ENCODE peak calls at places on chromosomes 5 and 9, in seven cellular contexts. One of them, this sample, is unnamed.

GRCh38 chr5:168693883-168694282 is 114.7 kb upstream of the PANK3 start:
- DNase-seq in esophagus muscularis mucosa: no peak
- DNase-seq in CD8-positive, alpha-beta memory T cell: no peak
- DNase-seq in HCT116: no peak
- DNase-seq in H1: no peak
- DNase-seq in transverse colon: no peak
- DNase-seq in iPS DF 6.9: no peak
- DNase-seq in this sample: no peak

GRCh38 chr5:157900644-157901043 is 41.7 kb upstream of the CLINT1 start:
- DNase-seq in esophagus muscularis mucosa: no peak
- DNase-seq in CD8-positive, alpha-beta memory T cell: no peak
- DNase-seq in HCT116: no peak
- DNase-seq in H1: no peak
- DNase-seq in transverse colon: no peak
- DNase-seq in iPS DF 6.9: no peak
- DNase-seq in this sample: no peak

GRCh38 chr5:109516385-109516784 is 106.6 kb upstream of the PJA2 start:
- DNase-seq in esophagus muscularis mucosa: no peak
- DNase-seq in CD8-positive, alpha-beta memory T cell: no peak
- DNase-seq in HCT116: no peak
- DNase-seq in H1: no peak
- DNase-seq in transverse colon: no peak
- DNase-seq in iPS DF 6.9: no peak
- DNase-seq in this sample: no peak

GRCh38 chr5:82635561-82636288 is 357.6 kb upstream of the RPS23 start:
- DNase-seq in esophagus muscularis mucosa: no peak
- DNase-seq in CD8-positive, alpha-beta memory T cell: no peak
- DNase-seq in HCT116: peak; percentile 13
- DNase-seq in H1: no peak
- DNase-seq in transverse colon: peak; percentile 15
- DNase-seq in iPS DF 6.9: no peak
- DNase-seq in this sample: no peak

GRCh38 chr9:133509179-133510083 is 15.3 kb downstream of the MYMK start:
- DNase-seq in esophagus muscularis mucosa: no peak
- DNase-seq in CD8-positive, alpha-beta memory T cell: peak; percentile 56
- DNase-seq in HCT116: no peak
- DNase-seq in H1: no peak
- DNase-seq in transverse colon: peak; percentile 70
- DNase-seq in iPS DF 6.9: no peak
- DNase-seq in this sample: no peak

GRCh38 chr9:2493106-2493505 is 128.5 kb upstream of the VLDLR start:
- DNase-seq in esophagus muscularis mucosa: no peak
- DNase-seq in CD8-positive, alpha-beta memory T cell: no peak
- DNase-seq in HCT116: no peak
- DNase-seq in H1: no peak
- DNase-seq in transverse colon: no peak
- DNase-seq in iPS DF 6.9: no peak
- DNase-seq in this sample: no peak

GRCh38 chr9:11366585-11367129 is 753.9 kb upstream of the PTPRD start:
- DNase-seq in esophagus muscularis mucosa: no peak
- DNase-seq in CD8-positive, alpha-beta memory T cell: no peak
- DNase-seq in HCT116: no peak
- DNase-seq in H1: no peak
- DNase-seq in transverse colon: no peak
- DNase-seq in iPS DF 6.9: no peak
- DNase-seq in this sample: no peak

GRCh38 chr5:52948418-52949076 is 40.6 kb upstream of the ITGA2 start:
- DNase-seq in esophagus muscularis mucosa: no peak
- DNase-seq in CD8-positive, alpha-beta memory T cell: peak; percentile 60
- DNase-seq in HCT116: peak; percentile 71
- DNase-seq in H1: no peak
- DNase-seq in transverse colon: peak; percentile 69
- DNase-seq in iPS DF 6.9: peak; percentile 9
- DNase-seq in this sample: peak; percentile 42

GRCh38 chr5:144390133-144390532 is 219.5 kb downstream of the KCTD16 start:
- DNase-seq in esophagus muscularis mucosa: no peak
- DNase-seq in CD8-positive, alpha-beta memory T cell: no peak
- DNase-seq in HCT116: no peak
- DNase-seq in H1: peak; percentile 2
- DNase-seq in transverse colon: peak; percentile 13
- DNase-seq in iPS DF 6.9: no peak
- DNase-seq in this sample: no peak

GRCh38 chr9:91395553-91396470 is 27.8 kb downstream of the NFIL3 start:
- DNase-seq in esophagus muscularis mucosa: no peak
- DNase-seq in CD8-positive, alpha-beta memory T cell: no peak
- DNase-seq in HCT116: no peak
- DNase-seq in H1: no peak
- DNase-seq in transverse colon: no peak
- DNase-seq in iPS DF 6.9: no peak
- DNase-seq in this sample: no peak

GRCh38 chr5:160165137-160166068 is 46.2 kb upstream of the PWWP2A start:
- DNase-seq in esophagus muscularis mucosa: no peak
- DNase-seq in CD8-positive, alpha-beta memory T cell: no peak
- DNase-seq in HCT116: peak; percentile 95
- DNase-seq in H1: no peak
- DNase-seq in transverse colon: peak; percentile 77
- DNase-seq in iPS DF 6.9: peak; percentile 77
- DNase-seq in this sample: no peak

GRCh38 chr5:124644138-124644537 is 102.3 kb downstream of the ZNF608 start:
- DNase-seq in esophagus muscularis mucosa: peak; percentile 57
- DNase-seq in CD8-positive, alpha-beta memory T cell: no peak
- DNase-seq in HCT116: no peak
- DNase-seq in H1: no peak
- DNase-seq in transverse colon: no peak
- DNase-seq in iPS DF 6.9: no peak
- DNase-seq in this sample: no peak

GRCh38 chr5:14244721-14245518 is 101.8 kb downstream of the TRIO start:
- DNase-seq in esophagus muscularis mucosa: peak; percentile 91
- DNase-seq in CD8-positive, alpha-beta memory T cell: no peak
- DNase-seq in HCT116: no peak
- DNase-seq in H1: no peak
- DNase-seq in transverse colon: no peak
- DNase-seq in iPS DF 6.9: no peak
- DNase-seq in this sample: no peak

GRCh38 chr5:168875839-168876238 is 296.7 kb upstream of the PANK3 start:
- DNase-seq in esophagus muscularis mucosa: no peak
- DNase-seq in CD8-positive, alpha-beta memory T cell: no peak
- DNase-seq in HCT116: no peak
- DNase-seq in H1: no peak
- DNase-seq in transverse colon: no peak
- DNase-seq in iPS DF 6.9: no peak
- DNase-seq in this sample: no peak

GRCh38 chr5:135385576-135385975 is 13.5 kb downstream of the MACROH2A1 start:
- DNase-seq in esophagus muscularis mucosa: peak; percentile 74
- DNase-seq in CD8-positive, alpha-beta memory T cell: no peak
- DNase-seq in HCT116: no peak
- DNase-seq in H1: no peak
- DNase-seq in transverse colon: no peak
- DNase-seq in iPS DF 6.9: no peak
- DNase-seq in this sample: no peak

GRCh38 chr5:142082182-142082781 is 26.3 kb upstream of the NDFIP1 start:
- DNase-seq in esophagus muscularis mucosa: no peak
- DNase-seq in CD8-positive, alpha-beta memory T cell: no peak
- DNase-seq in HCT116: no peak
- DNase-seq in H1: no peak
- DNase-seq in transverse colon: no peak
- DNase-seq in iPS DF 6.9: no peak
- DNase-seq in this sample: no peak
- H3K4me3 ChIP-seq in esophagus muscularis mucosa: no peak overlapping the region
- H3K4me3 ChIP-seq in CD8-positive, alpha-beta memory T cell: no peak overlapping the region
- H3K4me3 ChIP-seq in HCT116: no peak overlapping the region
- H3K4me3 ChIP-seq in H1: no peak overlapping the region
- H3K4me3 ChIP-seq in transverse colon: no peak overlapping the region
- H3K4me3 ChIP-seq in iPS DF 6.9: no peak overlapping the region
- H3K4me3 ChIP-seq in this sample: no peak overlapping the region

GRCh38 chr9:104769655-104770054 is 5.7 kb downstream of the NIPSNAP3B start:
- DNase-seq in esophagus muscularis mucosa: no peak
- DNase-seq in CD8-positive, alpha-beta memory T cell: no peak
- DNase-seq in HCT116: no peak
- DNase-seq in H1: no peak
- DNase-seq in transverse colon: no peak
- DNase-seq in iPS DF 6.9: no peak
- DNase-seq in this sample: no peak
- H3K36me3 ChIP-seq in esophagus muscularis mucosa: no peaks in the 10 kb centered on the region
- H3K36me3 ChIP-seq in CD8-positive, alpha-beta memory T cell: no peaks in the 10 kb centered on the region
- H3K36me3 ChIP-seq in HCT116: no peaks in the 10 kb centered on the region
- H3K36me3 ChIP-seq in H1: no peaks in the 10 kb centered on the region
- H3K36me3 ChIP-seq in transverse colon: no peaks in the 10 kb centered on the region
- H3K36me3 ChIP-seq in iPS DF 6.9: no peaks in the 10 kb centered on the region
- H3K36me3 ChIP-seq in this sample: no peaks in the 10 kb centered on the region

GRCh38 chr5:3963662-3964061 is 368.0 kb downstream of the IRX1 start:
- DNase-seq in esophagus muscularis mucosa: no peak
- DNase-seq in CD8-positive, alpha-beta memory T cell: no peak
- DNase-seq in HCT116: no peak
- DNase-seq in H1: no peak
- DNase-seq in transverse colon: no peak
- DNase-seq in iPS DF 6.9: no peak
- DNase-seq in this sample: no peak
- H3K9me3 ChIP-seq in esophagus muscularis mucosa: peaks cover 11% of the 10 kb centered on the region
- H3K9me3 ChIP-seq in CD8-positive, alpha-beta memory T cell: no peaks in the 10 kb centered on the region
- H3K9me3 ChIP-seq in HCT116: peaks cover 42% of the 10 kb centered on the region
- H3K9me3 ChIP-seq in H1: no peaks in the 10 kb centered on the region
- H3K9me3 ChIP-seq in transverse colon: no peaks in the 10 kb centered on the region
- H3K9me3 ChIP-seq in iPS DF 6.9: no peaks in the 10 kb centered on the region
- H3K9me3 ChIP-seq in this sample: no peaks in the 10 kb centered on the region

GRCh38 chr9:130780865-130781504 is 54.1 kb upstream of the ABL1 start:
- DNase-seq in esophagus muscularis mucosa: peak; percentile 93
- DNase-seq in CD8-positive, alpha-beta memory T cell: no peak
- DNase-seq in HCT116: no peak
- DNase-seq in H1: no peak
- DNase-seq in transverse colon: peak; percentile 55
- DNase-seq in iPS DF 6.9: no peak
- DNase-seq in this sample: peak; percentile 94
- H3K4me3 ChIP-seq in esophagus muscularis mucosa: peak overlapping the region; percentile 47
- H3K4me3 ChIP-seq in CD8-positive, alpha-beta memory T cell: no peak overlapping the region
- H3K4me3 ChIP-seq in HCT116: no peak overlapping the region
- H3K4me3 ChIP-seq in H1: no peak overlapping the region
- H3K4me3 ChIP-seq in transverse colon: no peak overlapping the region
- H3K4me3 ChIP-seq in iPS DF 6.9: no peak overlapping the region
- H3K4me3 ChIP-seq in this sample: peak overlapping the region; percentile 75

GRCh38 chr9:125556046-125556445 is 151.0 kb downstream of the MAPKAP1 start:
- DNase-seq in esophagus muscularis mucosa: no peak
- DNase-seq in CD8-positive, alpha-beta memory T cell: no peak
- DNase-seq in HCT116: no peak
- DNase-seq in H1: no peak
- DNase-seq in transverse colon: no peak
- DNase-seq in iPS DF 6.9: no peak
- DNase-seq in this sample: no peak
- H3K36me3 ChIP-seq in esophagus muscularis mucosa: no peaks in the 10 kb centered on the region
- H3K36me3 ChIP-seq in CD8-positive, alpha-beta memory T cell: no peaks in the 10 kb centered on the region
- H3K36me3 ChIP-seq in HCT116: no peaks in the 10 kb centered on the region
- H3K36me3 ChIP-seq in H1: no peaks in the 10 kb centered on the region
- H3K36me3 ChIP-seq in transverse colon: no peaks in the 10 kb centered on the region
- H3K36me3 ChIP-seq in iPS DF 6.9: no peaks in the 10 kb centered on the region
- H3K36me3 ChIP-seq in this sample: peaks cover 5% of the 10 kb centered on the region

DNA sequence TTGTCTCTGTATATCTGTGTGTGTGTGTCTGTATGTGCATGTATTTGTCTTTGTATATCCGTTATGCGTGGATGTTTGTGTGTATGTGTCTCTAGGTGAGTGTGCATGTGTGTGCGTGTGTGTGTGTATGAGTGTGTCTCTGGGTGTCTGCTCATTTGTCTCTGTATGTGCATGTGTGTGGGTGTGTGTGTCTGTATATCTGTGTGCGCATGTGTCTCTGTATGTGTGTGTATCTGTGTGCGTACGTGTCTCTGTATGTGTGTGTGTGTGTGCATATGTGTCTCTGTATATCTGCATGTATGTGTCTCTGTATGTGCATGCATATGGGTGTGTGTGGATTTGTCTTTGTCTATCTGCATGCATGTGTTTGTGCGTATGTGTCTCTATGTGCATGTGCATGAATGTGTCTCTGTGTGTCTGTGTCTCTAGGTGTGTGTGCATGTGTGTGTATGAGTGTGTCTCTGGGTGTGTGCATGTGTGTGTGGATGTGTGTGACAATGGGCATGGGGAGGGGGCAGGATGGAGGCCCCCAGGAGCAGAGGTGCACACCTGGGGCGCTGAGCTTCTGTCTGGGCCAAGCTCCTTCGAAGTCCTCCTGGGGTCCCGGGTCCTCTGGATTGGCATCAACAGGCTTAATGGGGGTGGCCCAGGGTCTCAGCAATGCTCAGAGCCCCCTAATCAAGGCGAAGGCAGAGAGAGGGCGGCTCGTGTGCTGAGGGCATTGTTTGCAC is 373.4 kb upstream of the IRX4 start:
- DNase-seq in esophagus muscularis mucosa: peak; percentile 85
- DNase-seq in CD8-positive, alpha-beta memory T cell: no peak
- DNase-seq in HCT116: no peak
- DNase-seq in H1: no peak
- DNase-seq in transverse colon: no peak
- DNase-seq in iPS DF 6.9: no peak
- DNase-seq in this sample: no peak
- H3K9me3 ChIP-seq in esophagus muscularis mucosa: no peaks in the 10 kb centered on the region
- H3K9me3 ChIP-seq in CD8-positive, alpha-beta memory T cell: no peaks in the 10 kb centered on the region
- H3K9me3 ChIP-seq in HCT116: no peaks in the 10 kb centered on the region
- H3K9me3 ChIP-seq in H1: no peaks in the 10 kb centered on the region
- H3K9me3 ChIP-seq in transverse colon: no peaks in the 10 kb centered on the region
- H3K9me3 ChIP-seq in iPS DF 6.9: no peaks in the 10 kb centered on the region
- H3K9me3 ChIP-seq in this sample: no peaks in the 10 kb centered on the region

DNA sequence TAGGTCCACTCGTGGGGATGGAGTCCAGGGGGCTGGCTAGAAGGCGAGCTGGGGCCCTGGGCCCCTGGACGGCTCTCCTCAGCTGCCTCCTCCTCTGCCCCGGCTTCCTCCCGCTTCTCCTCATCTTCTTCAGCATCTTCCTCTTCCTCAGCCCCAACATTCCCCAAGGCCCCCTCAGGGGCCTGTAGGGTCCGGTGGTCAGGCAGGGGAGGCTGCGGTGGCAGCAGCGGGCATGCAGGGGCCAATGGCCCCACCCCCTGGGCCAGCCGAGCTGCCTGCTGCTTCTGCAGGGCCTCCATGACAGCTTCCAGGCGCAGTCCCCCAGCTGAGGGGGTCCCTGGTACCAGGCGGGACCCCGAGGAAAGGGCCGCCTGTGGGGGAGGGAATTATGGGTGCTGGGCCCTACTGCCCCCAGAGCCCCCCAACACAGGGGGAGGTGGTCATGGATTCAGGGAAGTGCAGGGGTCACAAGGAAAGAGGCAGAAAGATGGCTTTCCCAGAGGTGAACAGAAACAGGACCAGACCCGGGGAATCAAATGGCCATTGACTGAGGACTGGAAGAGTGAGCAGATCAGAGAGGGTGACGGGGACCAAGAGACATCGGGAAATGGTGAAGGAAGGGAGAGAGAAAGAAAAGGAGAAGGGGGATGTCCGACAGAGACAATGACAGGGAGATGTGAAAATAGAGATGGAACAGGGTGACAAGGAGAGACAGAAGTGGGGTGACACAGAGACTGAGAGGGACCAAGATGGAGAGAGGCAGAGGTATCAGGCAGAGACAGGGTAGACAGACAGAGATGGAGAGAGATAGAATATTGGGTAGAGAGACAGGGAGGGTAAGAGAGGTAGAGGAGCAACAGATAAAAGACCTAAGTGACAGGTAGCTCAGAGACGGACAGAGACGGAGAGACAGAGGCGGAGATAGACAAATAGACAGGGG is 880 bp downstream of the ARID3C start:
- DNase-seq in esophagus muscularis mucosa: no peak
- DNase-seq in CD8-positive, alpha-beta memory T cell: no peak
- DNase-seq in HCT116: no peak
- DNase-seq in H1: no peak
- DNase-seq in transverse colon: no peak
- DNase-seq in iPS DF 6.9: no peak
- DNase-seq in this sample: no peak
- H3K4me3 ChIP-seq in esophagus muscularis mucosa: peak overlapping the region; percentile 56
- H3K4me3 ChIP-seq in CD8-positive, alpha-beta memory T cell: peak overlapping the region; percentile 45
- H3K4me3 ChIP-seq in HCT116: peak overlapping the region; percentile 36
- H3K4me3 ChIP-seq in H1: peak overlapping the region; percentile 43
- H3K4me3 ChIP-seq in transverse colon: no peak overlapping the region
- H3K4me3 ChIP-seq in iPS DF 6.9: no peak overlapping the region
- H3K4me3 ChIP-seq in this sample: peak overlapping the region; percentile 18

This sample was measured in SK-N-MC.